ENCODE peak calls at places on chromosomes 2 and 18, in ten cellular contexts. Y, T, A, C, B, O, G, M, P and D are unnamed samples.

GRCh38 chr2:32824415-32824814 is 122.3 kb upstream of the LTBP1 start:
- DNase-seq in Y (no peak), T (no peak), A (no peak), C (no peak), B (no peak), O (no peak), G (no peak), M (no peak), P (no peak), D (no peak)

GRCh38 chr2:21039080-21039556 is 4.8 kb downstream of the APOB start:
- DNase-seq in Y (no peak), T (no peak), A (no peak), C (no peak), B (no peak), O (no peak), G (no peak), M (no peak), P (no peak), D (no peak)

GRCh38 chr2:162317910-162318279 is 589 bp downstream of the IFIH1 start:
- DNase-seq in Y (peak; percentile 12), T (no peak), A (no peak), C (no peak), B (no peak), O (peak; percentile 27), G (peak; percentile 43), M (no peak), P (peak; percentile 24), D (peak; percentile 65)

GRCh38 chr2:200484934-200485333 is 24.9 kb downstream of the KCTD18 start:
- DNase-seq in Y (no peak), T (no peak), A (no peak), C (no peak), B (no peak), O (peak; percentile 50), G (no peak), M (no peak), P (no peak), D (no peak)

GRCh38 chr2:65456074-65456473 is 23.7 kb upstream of the SPRED2 start:
- DNase-seq in Y (no peak), T (peak; percentile 40), A (no peak), C (no peak), B (no peak), O (peak; percentile 80), G (peak; percentile 98), M (no peak), P (no peak), D (no peak)

GRCh38 chr18:3995476-3996102 is 459.5 kb downstream of the DLGAP1 start:
- DNase-seq in Y (peak; percentile 79), T (peak; percentile 83), A (peak; percentile 55), C (peak; percentile 71), B (no peak), O (peak; percentile 60), G (peak; percentile 60), M (peak; percentile 57), P (no peak), D (peak; percentile 86)

GRCh38 chr18:49072524-49072934 is 121.8 kb upstream of the SMAD7 start:
- DNase-seq in Y (no peak), T (peak; percentile 62), A (no peak), C (no peak), B (no peak), O (no peak), G (no peak), M (no peak), P (no peak), D (no peak)

GRCh38 chr2:26000561-26001211 is 18.4 kb upstream of the KIF3C start:
- DNase-seq in Y (peak; percentile 77), T (no peak), A (no peak), C (no peak), B (no peak), O (peak; percentile 74), G (peak; percentile 38), M (no peak), P (no peak), D (peak; percentile 62)